ENCODE peak calls at places on chromosomes 6 and 20, in four cellular contexts. Q is IMR-90, X is nephron progenitor cell, H is fibroblast of the aortic adventitia. F is an unnamed sample.

GRCh38 chr6:99241905-99242534 is 107.5 kb downstream of the FAXC start:
- DNase-seq in Q (peak), X (peak), H (peak), F (peak)

GRCh38 chr20:33719277-33719988 is 677 bp downstream of the PXMP4 start:
- DNase-seq in Q (no peak), X (no peak), H (peak), F (no peak)

GRCh38 chr6:26195376-26195923 is 108.2 kb downstream of the HFE start:
- DNase-seq in Q (peak), X (peak), H (peak), F (peak)

GRCh38 chr6:50973464-50973863 is 154.8 kb downstream of the TFAP2B start:
- DNase-seq in Q (no peak), X (no peak), H (no peak), F (no peak)

GRCh38 chr20:10565922-10566897 is 107.6 kb downstream of the JAG1 start:
- DNase-seq in Q (peak), X (no peak), H (peak), F (no peak)

GRCh38 chr20:62346398-62347150 is 20.5 kb downstream of the LAMA5 start:
- DNase-seq in Q (no peak), X (no peak), H (no peak), F (no peak)

GRCh38 chr6:156347251-156348049 is 429.7 kb upstream of the ARID1B start:
- DNase-seq in Q (peak), X (no peak), H (no peak), F (no peak)

GRCh38 chr6:38453302-38453701 is 186.4 kb downstream of the BTBD9 start:
- DNase-seq in Q (no peak), X (no peak), H (no peak), F (no peak)

GRCh38 chr20:7108929-7109328 is 341.4 kb downstream of the BMP2 start:
- DNase-seq in Q (no peak), X (no peak), H (peak), F (no peak)

GRCh38 chr6:113873043-113873667 is 16.0 kb downstream of the MARCKS start:
- DNase-seq in Q (no peak), X (no peak), H (no peak), F (no peak)

GRCh38 chr6:117110146-117110545 is 155.2 kb upstream of the VGLL2 start:
- DNase-seq in Q (no peak), X (no peak), H (no peak), F (no peak)

GRCh38 chr6:136823128-136823660 is 802 bp downstream of the PEX7 start:
- DNase-seq in Q (no peak), X (no peak), H (no peak), F (no peak)

GRCh38 chr6:133724726-133725125 is 164.2 kb upstream of the TCF21 start:
- DNase-seq in Q (peak), X (no peak), H (peak), F (peak)

GRCh38 chr6:85473748-85474147 is 23.9 kb downstream of the NT5E start:
- DNase-seq in Q (no peak), X (no peak), H (no peak), F (no peak)

GRCh38 chr20:58577139-58577806 is 62.1 kb upstream of the APCDD1L start:
- DNase-seq in Q (no peak), X (no peak), H (no peak), F (no peak)

GRCh38 chr6:161607696-161608297 is 333.9 kb upstream of the AGPAT4 start:
- DNase-seq in Q (no peak), X (no peak), H (no peak), F (no peak)

GRCh38 chr6:161255518-161255917 is 18.3 kb downstream of the AGPAT4 start:
- DNase-seq in Q (no peak), X (no peak), H (no peak), F (no peak)

GRCh38 chr20:32574296-32575226 is 10.6 kb downstream of the NOL4L start:
- DNase-seq in Q (peak), X (no peak), H (peak), F (peak)

GRCh38 chr6:25014806-25015560 is 79.2 kb upstream of the RIPOR2 start:
- DNase-seq in Q (peak), X (no peak), H (peak), F (peak)

GRCh38 chr6:87197547-87197946 is 42.2 kb downstream of the ZNF292 start:
- DNase-seq in Q (no peak), X (no peak), H (no peak), F (no peak)

GRCh38 chr6:170152989-170153388 is 137.9 kb downstream of the DLL1 start:
- DNase-seq in Q (no peak), X (no peak), H (no peak), F (no peak)

GRCh38 chr6:52975580-52975979 is 19.5 kb downstream of the GSTA4 start:
- DNase-seq in Q (peak), X (no peak), H (peak), F (peak)

GRCh38 chr6:5762561-5762968 is 244.2 kb downstream of the NRN1 start:
- DNase-seq in Q (no peak), X (no peak), H (peak), F (no peak)

GRCh38 chr6:63058601-63059000 is 152.7 kb upstream of the FKBP1C start:
- DNase-seq in Q (no peak), X (no peak), H (no peak), F (no peak)

GRCh38 chr20:38434310-38434741 is 802 bp downstream of the SNHG17 start:
- DNase-seq in Q (peak), X (peak), H (peak), F (no peak)

GRCh38 chr6:11692451-11693376 is 85.9 kb downstream of the ADTRP start:
- DNase-seq in Q (no peak), X (no peak), H (peak), F (no peak)

GRCh38 chr6:142510217-142510616 is 208.4 kb downstream of the ADGRG6 start:
- DNase-seq in Q (no peak), X (no peak), H (no peak), F (no peak)

GRCh38 chr6:152946484-152946883 is 36.4 kb downstream of the FBXO5 start:
- DNase-seq in Q (no peak), X (no peak), H (no peak), F (no peak)

GRCh38 chr20:63103402-63104311 is 96.9 kb upstream of the BHLHE23 start:
- DNase-seq in Q (peak), X (no peak), H (peak), F (no peak)

GRCh38 chr6:8446391-8446790 is 11.0 kb upstream of the SLC35B3 start:
- DNase-seq in Q (no peak), X (no peak), H (no peak), F (no peak)

GRCh38 chr20:45459606-45460005 is 9.9 kb upstream of the WFDC2 start:
- DNase-seq in Q (peak), X (no peak), H (peak), F (peak)

GRCh38 chr20:46962452-46963195 is 68.0 kb downstream of the EYA2 start:
- DNase-seq in Q (peak), X (no peak), H (no peak), F (peak)

GRCh38 chr6:44020148-44020547 is 107.1 kb downstream of the MRPL14 start:
- DNase-seq in Q (peak), X (no peak), H (peak), F (no peak)

GRCh38 chr6:108169801-108170606 is 4.2 kb downstream of the NR2E1 start:
- DNase-seq in Q (no peak), X (peak), H (no peak), F (no peak)

GRCh38 chr6:108168026-108168463 is 2.2 kb downstream of the NR2E1 start:
- DNase-seq in Q (no peak), X (no peak), H (no peak), F (no peak)

GRCh38 chr6:108168980-108169800 is 3.4 kb downstream of the NR2E1 start:
- DNase-seq in Q (no peak), X (peak), H (no peak), F (no peak)

GRCh38 chr6:108167449-108167903 is 1.7 kb downstream of the NR2E1 start:
- DNase-seq in Q (no peak), X (peak), H (no peak), F (no peak)

GRCh38 chr6:108168501-108168979 is 2.7 kb downstream of the NR2E1 start:
- DNase-seq in Q (no peak), X (peak), H (no peak), F (no peak)
- TF ChIP-seq CTCF in Q (no peak), X (peak), H (peak), F (peak)

GRCh38 chr6:64732888-64733287 is 974.1 kb downstream of the EYS start:
- DNase-seq in Q (no peak), X (no peak), H (no peak), F (no peak)
- TF ChIP-seq CTCF in Q (no peak), X (no peak), H (no peak), F (no peak)

DNA sequence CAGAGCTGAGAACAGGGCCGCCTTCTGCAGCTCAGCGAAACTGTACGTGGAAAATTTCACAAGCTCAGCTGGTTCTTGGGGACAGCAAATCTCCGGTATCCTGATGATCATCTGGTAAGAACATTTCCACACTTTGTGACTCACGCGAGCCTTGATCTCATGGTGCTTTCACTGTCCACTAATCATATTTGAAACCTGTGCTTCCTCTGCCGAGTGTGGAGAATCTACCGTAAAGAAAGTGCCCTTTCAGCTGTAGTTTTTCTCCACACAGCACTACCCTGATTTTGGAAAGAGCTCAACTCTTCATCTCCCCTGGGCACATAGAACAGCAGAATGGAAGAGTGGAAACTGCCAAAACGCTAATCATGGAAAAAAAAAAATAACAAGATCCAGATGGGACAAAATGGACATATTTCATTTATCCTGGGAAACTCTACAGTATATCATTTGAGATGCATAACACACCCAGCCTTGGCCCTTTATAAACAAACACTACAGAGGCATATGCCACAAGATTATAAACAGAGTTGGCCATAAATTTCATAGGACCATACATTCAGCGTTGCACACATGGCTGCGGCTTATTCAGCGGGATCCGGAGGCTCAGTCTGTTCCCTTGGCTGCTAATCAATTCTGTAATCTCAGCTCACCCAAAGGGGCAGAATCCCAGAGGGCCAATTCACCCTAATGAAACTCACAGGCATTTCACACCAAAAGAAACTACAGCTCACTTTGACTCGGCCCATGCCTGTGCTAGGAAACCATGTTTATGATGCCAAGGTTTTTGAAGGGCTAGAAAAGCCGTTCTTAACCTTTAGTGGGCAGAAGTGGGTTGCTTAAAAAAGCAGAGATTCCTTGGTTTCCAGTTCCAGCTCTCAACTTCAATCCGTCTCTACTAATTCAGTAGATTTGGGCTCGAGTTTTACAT is 434.6 kb downstream of the HDGFL1 start:
- DNase-seq in Q (peak), X (no peak), H (peak), F (peak)
- TF ChIP-seq CTCF in Q (no peak), X (no peak), H (no peak), F (no peak)

GRCh38 chr6:100664274-100665040 is 199.7 kb upstream of the SIM1 start:
- DNase-seq in Q (peak), X (no peak), H (peak), F (peak)
- TF ChIP-seq CTCF in Q (peak), X (peak), H (peak), F (peak)

GRCh38 chr6:45835725-45836437 is 179.8 kb downstream of the CLIC5 start:
- DNase-seq in Q (no peak), X (no peak), H (no peak), F (no peak)
- TF ChIP-seq CTCF in Q (no peak), X (no peak), H (no peak), F (no peak)

GRCh38 chr6:135144678-135145508 is 36.2 kb upstream of the MYB start:
- DNase-seq in Q (peak), X (no peak), H (peak), F (peak)
- TF ChIP-seq CTCF in Q (peak), X (peak), H (peak), F (peak)

DNA sequence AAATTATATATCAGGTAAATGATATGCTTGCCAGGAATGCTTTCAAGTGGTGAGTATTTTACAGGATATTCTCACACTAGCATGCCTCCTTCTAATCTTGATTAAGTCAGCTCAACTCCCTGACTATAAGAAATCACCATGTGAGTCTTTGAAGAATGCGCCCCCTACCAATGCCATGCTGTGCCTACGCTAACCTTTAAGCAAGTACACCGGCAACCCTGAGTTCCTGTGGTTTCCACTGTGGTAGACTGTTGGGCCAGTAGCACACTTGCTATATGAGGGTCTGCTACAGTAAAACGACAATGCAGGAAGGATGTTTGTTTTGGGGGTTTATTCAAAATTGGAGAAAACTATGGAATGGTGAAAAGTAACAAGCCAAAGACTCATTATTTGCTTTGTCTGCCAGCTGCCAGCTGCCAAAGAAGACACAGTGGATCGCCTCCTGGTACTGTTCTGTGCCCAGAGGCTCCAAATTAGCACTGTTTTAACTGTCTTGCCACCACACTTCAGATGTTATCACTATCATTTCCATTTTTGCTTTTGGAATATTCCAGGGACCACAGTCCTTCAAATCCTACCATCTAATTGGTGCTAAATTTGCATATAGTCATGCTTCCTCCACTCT is 333.5 kb downstream of the RNGTT start:
- DNase-seq in Q (no peak), X (no peak), H (no peak), F (no peak)
- TF ChIP-seq CTCF in Q (no peak), X (no peak), H (no peak), F (no peak)

DNA sequence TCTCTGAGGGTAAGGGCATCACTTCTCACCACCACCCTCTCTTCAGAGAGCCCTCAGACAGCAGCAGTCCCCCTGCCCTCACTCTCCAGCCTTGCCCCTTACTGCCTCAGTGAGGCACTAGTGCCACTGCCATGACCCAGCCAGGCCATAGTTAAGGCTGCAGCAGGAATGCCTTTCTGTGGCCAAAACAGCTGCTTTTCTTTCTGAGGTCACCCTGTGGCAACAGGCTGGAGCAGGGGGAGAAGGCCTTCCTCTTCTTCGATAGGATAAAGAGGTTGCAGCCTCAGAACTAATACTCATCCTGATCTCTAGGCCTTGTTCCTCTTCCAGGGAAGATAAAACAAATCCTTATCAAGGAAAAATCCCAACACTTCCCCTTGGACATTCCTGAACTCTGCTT is 56.8 kb upstream of the ECI2 start:
- DNase-seq in Q (no peak), X (no peak), H (no peak), F (no peak)
- TF ChIP-seq CTCF in Q (no peak), X (no peak), H (no peak), F (no peak)

DNA sequence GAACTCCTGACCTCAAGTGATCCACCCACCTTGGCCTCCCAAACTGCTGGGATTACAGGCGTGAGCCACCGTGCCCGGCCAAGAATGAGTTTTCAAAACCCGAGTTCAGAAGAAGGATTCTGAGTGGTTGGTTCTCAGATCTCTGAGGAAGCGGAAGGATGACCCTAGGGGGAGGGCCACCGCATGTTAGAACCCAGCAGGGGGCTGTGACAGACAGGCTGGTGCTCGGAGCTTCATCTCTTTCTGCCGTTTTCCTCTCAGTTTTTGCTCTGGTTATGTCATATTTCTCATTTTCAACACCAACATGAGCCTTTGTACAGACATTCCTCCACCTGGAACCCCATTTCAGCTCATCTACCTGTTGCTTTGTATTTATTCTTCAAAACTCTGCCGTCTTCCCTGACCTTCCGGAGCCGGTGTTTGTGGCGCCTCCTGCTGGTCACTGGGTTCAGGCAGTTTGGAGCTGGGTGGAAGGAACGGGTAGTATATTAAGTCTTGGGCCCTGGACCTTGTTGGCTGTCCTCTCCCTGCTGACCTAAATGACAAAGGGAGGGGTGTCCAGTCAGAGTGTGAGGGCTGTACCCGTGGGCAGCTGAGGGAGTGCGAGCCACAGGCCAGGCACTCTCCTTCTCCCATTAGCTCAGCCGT is at the start of gene DEFB123:
- DNase-seq in Q (no peak), X (no peak), H (no peak), F (no peak)
- TF ChIP-seq CTCF in Q (no peak), X (no peak), H (peak), F (peak)